ENCODE peak calls at places on chromosomes 3 and 15, in five cellular contexts. Z, M, T, P and L are unnamed samples. For H3K27me3, the result is how much of the 10 kb centered on the place peaks cover.

GRCh38 chr15:90423920-90424319 is 35.9 kb downstream of the IQGAP1 start:
- DNase-seq in Z (no peak), M (no peak), T (no peak), P (no peak), L (no peak)

GRCh38 chr3:62797129-62797528 is 78.1 kb downstream of the CADPS start:
- DNase-seq in Z (no peak), M (no peak), T (no peak), P (no peak), L (no peak)

GRCh38 chr15:23566070-23567050 is 886 bp downstream of the MKRN3 start:
- DNase-seq in Z (peak), M (no peak), T (no peak), P (peak), L (no peak)

GRCh38 chr15:83111149-83111548 is 3.7 kb downstream of the TM6SF1 start:
- DNase-seq in Z (no peak), M (no peak), T (no peak), P (no peak), L (no peak)

GRCh38 chr3:122392868-122393844 is 9.2 kb downstream of the FAM162A start:
- DNase-seq in Z (peak), M (no peak), T (peak), P (no peak), L (peak)

GRCh38 chr3:49469037-49469875 is 811 bp upstream of the DAG1 start:
- DNase-seq in Z (peak), M (peak), T (peak), P (no peak), L (no peak)

GRCh38 chr15:66253643-66254363 is at the start of gene MEGF11:
- DNase-seq in Z (peak), M (peak), T (peak), P (no peak), L (no peak)

GRCh38 chr3:61812517-61812916 is 251.1 kb downstream of the PTPRG start:
- DNase-seq in Z (no peak), M (no peak), T (no peak), P (no peak), L (no peak)

GRCh38 chr3:189839576-189839975 is 208.4 kb downstream of the TP63 start:
- DNase-seq in Z (peak), M (no peak), T (peak), P (no peak), L (peak)

GRCh38 chr15:51499379-51499976 is 123.1 kb downstream of the DMXL2 start:
- DNase-seq in Z (peak), M (no peak), T (peak), P (peak), L (no peak)

GRCh38 chr3:38487323-38487722 is 8.8 kb upstream of the EXOG start:
- DNase-seq in Z (no peak), M (no peak), T (no peak), P (no peak), L (no peak)

GRCh38 chr15:69400850-69401249 is 13.3 kb upstream of the KIF23 start:
- DNase-seq in Z (no peak), M (no peak), T (no peak), P (no peak), L (no peak)

GRCh38 chr15:60340207-60340921 is 57.4 kb downstream of the ANXA2 start:
- DNase-seq in Z (no peak), M (no peak), T (no peak), P (no peak), L (no peak)

GRCh38 chr3:5012398-5012797 is 33.2 kb downstream of the BHLHE40 start:
- DNase-seq in Z (no peak), M (no peak), T (no peak), P (no peak), L (no peak)

GRCh38 chr3:55521086-55522060 is 34.3 kb upstream of the WNT5A start:
- DNase-seq in Z (peak), M (no peak), T (no peak), P (no peak), L (no peak)

GRCh38 chr3:97138914-97139541 is 324.6 kb downstream of the EPHA6 start:
- DNase-seq in Z (no peak), M (no peak), T (no peak), P (no peak), L (no peak)

GRCh38 chr3:143402602-143403001 is 283.0 kb downstream of the CHST2 start:
- DNase-seq in Z (no peak), M (no peak), T (no peak), P (no peak), L (no peak)

GRCh38 chr3:182046365-182046764 is 334.6 kb downstream of the SOX2 start:
- DNase-seq in Z (no peak), M (no peak), T (no peak), P (no peak), L (no peak)

GRCh38 chr3:104273046-104273649 is 1093.6 kb upstream of the ALCAM start:
- DNase-seq in Z (peak), M (no peak), T (peak), P (peak), L (no peak)

GRCh38 chr15:43958894-43959330 is 132.1 kb downstream of the WDR76 start:
- DNase-seq in Z (peak), M (no peak), T (no peak), P (peak), L (peak)

GRCh38 chr15:64749167-64749566 is 26.2 kb downstream of the RBPMS2 start:
- DNase-seq in Z (peak), M (no peak), T (peak), P (no peak), L (peak)

GRCh38 chr15:80560601-80561025 is 134.5 kb upstream of the ABHD17C start:
- DNase-seq in Z (no peak), M (no peak), T (no peak), P (no peak), L (no peak)

GRCh38 chr3:10933958-10934481 is 58.5 kb upstream of the SLC6A1 start:
- DNase-seq in Z (peak), M (peak), T (no peak), P (no peak), L (no peak)

GRCh38 chr15:58546066-58546591 is 114.3 kb downstream of the LIPC start:
- DNase-seq in Z (peak), M (no peak), T (no peak), P (no peak), L (no peak)

GRCh38 chr3:79654019-79654418 is 113.8 kb downstream of the ROBO1 start:
- DNase-seq in Z (no peak), M (no peak), T (no peak), P (no peak), L (no peak)

GRCh38 chr3:118828351-118828750 is 206.3 kb downstream of the IGSF11 start:
- DNase-seq in Z (no peak), M (no peak), T (no peak), P (no peak), L (no peak)

GRCh38 chr3:10594915-10595314 is 89.5 kb upstream of the ATP2B2 start:
- DNase-seq in Z (peak), M (peak), T (peak), P (peak), L (no peak)

GRCh38 chr15:67051088-67051659 is 14.2 kb upstream of the SMAD3 start:
- DNase-seq in Z (no peak), M (no peak), T (no peak), P (no peak), L (no peak)

GRCh38 chr15:90594297-90594696 is 64.6 kb downstream of the CRTC3 start:
- DNase-seq in Z (peak), M (no peak), T (no peak), P (no peak), L (peak)

GRCh38 chr3:141243295-141243707 is 11.7 kb downstream of the PXYLP1 start:
- DNase-seq in Z (peak), M (no peak), T (no peak), P (no peak), L (no peak)

GRCh38 chr3:42106646-42107045 is 15.5 kb downstream of the TRAK1 start:
- DNase-seq in Z (no peak), M (no peak), T (no peak), P (no peak), L (no peak)

GRCh38 chr3:139173372-139174108 is 128.8 kb upstream of the PRR23C start:
- DNase-seq in Z (peak), M (peak), T (no peak), P (no peak), L (no peak)

GRCh38 chr15:66997212-66997611 is 68.2 kb upstream of the SMAD3 start:
- DNase-seq in Z (peak), M (no peak), T (no peak), P (no peak), L (no peak)

GRCh38 chr3:60226907-60227306 is 1024.3 kb downstream of the FHIT start:
- DNase-seq in Z (peak), M (no peak), T (no peak), P (no peak), L (peak)

DNA sequence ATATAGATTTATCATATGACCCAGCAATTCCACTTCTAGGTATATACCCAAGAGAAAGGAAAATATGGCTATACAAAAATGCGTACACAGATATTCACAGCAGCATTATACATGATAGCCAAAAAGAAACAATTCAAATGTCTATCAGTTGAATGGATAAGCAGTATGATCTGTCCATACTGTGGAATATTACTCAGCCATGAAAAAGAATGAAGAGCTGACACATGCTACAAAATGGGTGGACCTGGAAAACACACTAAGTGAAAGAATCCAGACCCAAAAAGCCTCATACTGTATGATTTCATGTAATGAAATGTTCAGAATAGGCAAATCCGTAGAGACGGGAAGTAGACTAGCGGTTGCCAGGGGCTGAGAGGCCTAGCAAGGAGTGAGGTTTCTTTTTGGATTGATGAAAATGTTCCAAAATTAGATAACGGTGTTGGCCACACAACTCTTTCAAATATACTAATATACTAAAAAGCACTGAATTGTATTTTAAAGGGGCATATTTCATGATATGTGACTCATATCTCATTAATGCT is 33.4 kb downstream of the FGD5 start:
- DNase-seq in Z (no peak), M (no peak), T (no peak), P (no peak), L (no peak)
- H3K27me3 ChIP-seq in Z (under half), M (under half), T (under half), P (under half), L (under half)

GRCh38 chr15:78502641-78503040 is 4.7 kb upstream of the HYKK start:
- DNase-seq in Z (no peak), M (no peak), T (no peak), P (no peak), L (no peak)

GRCh38 chr15:78508272-78508671 is 895 bp downstream of the HYKK start:
- DNase-seq in Z (no peak), M (no peak), T (peak), P (no peak), L (no peak)

GRCh38 chr15:78507831-78508160 is 419 bp downstream of the HYKK start:
- DNase-seq in Z (no peak), M (no peak), T (no peak), P (no peak), L (no peak)

GRCh38 chr15:78509726-78510312 is 2.4 kb downstream of the HYKK start:
- DNase-seq in Z (no peak), M (no peak), T (no peak), P (no peak), L (no peak)

DNA sequence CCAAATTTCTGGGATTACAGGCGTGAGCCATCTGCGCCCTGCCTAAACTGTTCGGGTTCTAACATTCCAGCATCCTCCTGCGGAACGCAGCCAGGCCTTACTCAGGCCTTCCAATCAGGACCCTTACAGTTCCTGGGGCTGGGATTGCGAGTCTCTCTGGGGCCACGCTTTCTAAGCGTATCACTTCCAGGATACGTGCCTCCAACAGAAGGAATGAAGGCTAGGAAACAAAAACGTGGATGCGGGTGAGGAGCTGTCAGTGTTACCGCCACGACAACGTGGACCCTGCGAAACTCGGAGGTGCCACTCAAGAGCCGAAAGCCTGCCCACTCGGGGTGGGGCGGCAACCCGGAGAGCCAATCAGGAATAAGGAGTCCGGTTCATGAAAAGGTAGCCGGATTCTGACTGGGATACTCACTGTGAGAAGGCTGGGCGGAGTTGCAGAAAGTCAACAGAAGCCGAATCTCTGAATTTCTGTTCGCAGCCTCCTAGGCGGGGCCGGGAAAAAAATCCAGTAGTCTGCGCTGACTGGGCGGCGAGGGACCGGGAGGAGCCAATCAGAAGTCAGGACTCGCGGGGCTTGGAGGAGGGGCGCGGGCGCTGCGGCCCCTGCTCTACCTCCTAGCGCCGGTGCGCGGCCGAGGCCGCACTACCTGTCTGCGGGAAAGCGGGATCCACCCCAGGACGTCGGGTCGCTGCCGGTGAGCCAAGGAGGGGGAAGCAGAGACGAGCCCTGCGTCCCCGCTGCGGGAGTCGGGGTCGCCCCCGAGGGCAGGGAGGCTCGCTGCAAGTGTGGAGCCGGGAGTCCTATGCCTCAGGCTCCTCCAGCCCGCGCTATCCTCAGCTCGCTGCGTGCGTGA is at the start of gene HYKK:
- DNase-seq in Z (peak), M (peak), T (peak), P (peak), L (peak)
- TF ChIP-seq CTCF in Z (no peak), M (peak), T (no peak), P (no peak), L (peak)

GRCh38 chr15:76916369-76916768 is 11.2 kb upstream of the SCAPER start:
- DNase-seq in Z (no peak), M (no peak), T (no peak), P (no peak), L (no peak)
- H3K27me3 ChIP-seq in Z (under half), M (under half), T (under half), P (under half), L (under half)

GRCh38 chr3:8069981-8070380 is 431.6 kb upstream of the LMCD1 start:
- DNase-seq in Z (peak), M (no peak), T (no peak), P (no peak), L (no peak)
- TF ChIP-seq CTCF in Z (no peak), M (no peak), T (no peak), P (no peak), L (no peak)

DNA sequence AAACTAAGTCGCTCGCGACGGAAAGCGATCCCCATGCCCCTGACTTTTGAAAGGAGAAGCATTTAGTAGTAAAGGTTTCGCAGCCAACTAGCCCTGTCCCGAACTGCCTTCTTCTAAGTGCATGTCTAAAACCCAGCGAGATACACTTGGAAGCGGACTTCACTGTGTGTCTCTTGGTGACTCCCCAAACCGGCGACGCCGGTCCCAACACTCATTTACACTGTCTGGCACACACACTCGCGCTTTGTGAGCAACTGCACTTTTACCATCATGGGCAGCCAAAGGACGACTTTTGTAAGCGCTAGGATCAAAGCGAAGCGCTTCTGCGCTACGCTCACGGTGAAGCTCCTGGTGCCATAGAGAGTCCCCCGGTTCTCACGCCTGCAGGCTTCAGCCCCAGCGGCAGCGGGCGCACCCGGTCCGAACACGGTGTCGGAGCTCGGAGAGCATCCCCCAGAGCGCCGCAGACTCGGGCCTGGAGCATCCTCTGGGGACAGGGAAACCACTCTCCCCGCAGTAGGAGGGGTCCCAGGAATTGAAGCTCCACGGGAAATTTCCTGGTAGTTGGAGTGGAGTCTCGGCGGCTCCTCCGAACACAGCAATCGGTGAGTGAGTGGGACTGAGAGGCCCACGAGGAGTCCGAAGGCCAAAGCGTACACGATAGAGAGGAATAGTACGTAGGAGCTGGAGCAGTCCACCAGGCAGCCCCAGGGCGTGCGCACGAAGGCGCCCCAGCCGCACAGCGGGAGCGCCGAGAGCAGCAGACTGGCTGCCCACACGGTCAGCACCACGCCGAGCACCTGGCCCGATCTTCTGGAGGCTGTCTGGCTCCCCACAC is 1.4 kb downstream of the GPR149 start:
- DNase-seq in Z (no peak), M (no peak), T (peak), P (no peak), L (no peak)
- H3K27me3 ChIP-seq in Z (under half), M (under half), T (half or more), P (under half), L (under half)

GRCh38 chr3:148950806-148951205 is 40.5 kb upstream of the GYG1 start:
- DNase-seq in Z (no peak), M (no peak), T (no peak), P (peak), L (no peak)

GRCh38 chr3:148955544-148956346 is 35.6 kb upstream of the GYG1 start:
- DNase-seq in Z (peak), M (peak), T (peak), P (peak), L (peak)

GRCh38 chr3:148951599-148952361 is 39.6 kb upstream of the GYG1 start:
- DNase-seq in Z (no peak), M (no peak), T (no peak), P (no peak), L (no peak)

GRCh38 chr3:148954981-148955380 is 36.4 kb upstream of the GYG1 start:
- DNase-seq in Z (no peak), M (no peak), T (no peak), P (no peak), L (no peak)

DNA sequence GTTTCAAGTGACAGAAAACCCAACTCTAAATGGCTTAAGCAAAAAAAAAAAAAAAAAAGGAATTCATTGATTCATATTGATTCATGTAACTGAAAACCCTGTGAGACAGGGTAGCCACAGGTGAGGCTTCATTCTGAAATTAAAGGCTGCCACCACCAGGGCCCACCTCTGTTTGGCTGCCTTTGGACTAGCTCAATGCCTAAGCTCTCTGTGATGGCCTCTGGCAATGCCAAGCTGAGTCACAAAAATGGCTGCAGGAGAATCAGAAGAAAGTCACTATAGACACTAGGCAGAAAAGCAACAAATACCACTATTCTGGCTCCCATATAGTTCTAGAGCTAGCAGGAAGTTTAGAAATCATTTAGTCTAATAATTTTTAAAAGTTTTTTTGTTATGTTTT is 38.2 kb upstream of the GYG1 start:
- DNase-seq in Z (no peak), M (no peak), T (no peak), P (no peak), L (no peak)
- TF ChIP-seq CTCF in Z (no peak), M (no peak), T (no peak), P (no peak), L (no peak)

DNA sequence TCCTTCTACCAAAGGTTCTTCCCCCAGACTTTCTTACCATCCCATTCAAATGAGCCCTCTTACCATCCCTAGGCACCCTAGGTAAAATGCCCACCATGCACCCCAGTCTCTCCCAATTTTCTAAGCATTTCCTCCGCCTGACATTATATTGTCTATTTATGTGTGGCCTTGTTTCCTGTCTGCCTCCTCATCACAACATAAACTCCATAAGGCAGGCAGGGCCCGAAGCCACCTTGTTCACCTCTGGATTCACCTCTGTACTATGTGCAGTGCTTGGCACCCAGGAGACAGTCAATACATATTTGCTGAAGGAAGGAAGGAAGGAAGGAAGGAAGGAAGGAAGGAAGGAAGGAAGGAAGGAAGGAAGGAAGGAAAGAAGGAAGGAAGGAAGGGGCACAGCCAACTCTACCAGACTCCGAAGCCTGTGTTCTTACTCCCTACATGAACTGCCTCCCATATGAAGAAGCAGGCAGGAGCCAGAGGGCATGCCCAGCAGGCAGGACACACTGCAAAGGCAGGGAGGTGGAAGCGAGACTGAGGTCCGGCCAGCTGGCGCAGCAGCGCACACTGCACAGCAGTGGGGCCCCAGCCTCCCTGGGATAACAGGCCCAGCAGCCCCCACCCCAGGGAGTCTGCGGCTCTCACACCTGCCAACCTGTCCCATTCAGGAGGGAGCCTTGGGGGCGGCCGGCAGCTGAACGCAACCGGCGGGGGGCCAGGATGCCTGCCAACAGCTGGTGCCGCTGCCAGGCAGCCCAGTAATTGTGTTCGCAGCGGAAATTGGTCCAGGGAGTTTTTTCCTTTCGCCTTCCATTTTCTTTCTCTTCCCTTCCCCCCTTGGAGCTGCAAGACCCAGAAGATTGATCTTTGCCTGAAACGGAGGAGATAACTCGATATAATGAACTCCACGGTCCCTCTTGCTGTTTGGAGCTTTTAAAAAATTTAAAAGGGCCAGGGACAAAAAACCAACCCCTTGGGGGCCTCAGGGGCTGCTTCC is 106.0 kb upstream of the LINGO1 start:
- DNase-seq in Z (no peak), M (no peak), T (no peak), P (no peak), L (no peak)
- H3K27me3 ChIP-seq in Z (under half), M (under half), T (under half), P (under half), L (under half)